ENCODE peak calls at places on chromosomes 2 and 18, in four cellular contexts. One of them, this sample, is unnamed.

GRCh38 chr2:193332938-193333337 is 1138.2 kb upstream of the TMEFF2 start:
- DNase-seq in ovary: no peak
- DNase-seq in GM23338: no peak
- DNase-seq in heart right ventricle: no peak
- DNase-seq in this sample: no peak

GRCh38 chr2:129074526-129074925 is 755.9 kb upstream of the HS6ST1 start:
- DNase-seq in heart right ventricle: no peak
- DNase-seq in GM23338: no peak
- DNase-seq in ovary: no peak
- DNase-seq in this sample: no peak

GRCh38 chr2:88753833-88754584 is 62.5 kb downstream of the RPIA start:
- DNase-seq in ovary: no peak
- DNase-seq in heart right ventricle: no peak
- DNase-seq in GM23338: peak; percentile 24
- DNase-seq in this sample: no peak

GRCh38 chr2:98473995-98474780 is 29.5 kb downstream of the INPP4A start:
- DNase-seq in heart right ventricle: no peak
- DNase-seq in ovary: no peak
- DNase-seq in GM23338: no peak
- DNase-seq in this sample: no peak

GRCh38 chr2:47651296-47651695 is 131.6 kb upstream of the MSH6 start:
- DNase-seq in ovary: no peak
- DNase-seq in heart right ventricle: no peak
- DNase-seq in GM23338: no peak
- DNase-seq in this sample: no peak

GRCh38 chr2:43897492-43897891 is 58.7 kb downstream of the ABCG8 start:
- DNase-seq in heart right ventricle: no peak
- DNase-seq in ovary: no peak
- DNase-seq in GM23338: no peak
- DNase-seq in this sample: no peak

GRCh38 chr2:165373322-165374025 is 96.0 kb upstream of the CSRNP3 start:
- DNase-seq in heart right ventricle: no peak
- DNase-seq in ovary: no peak
- DNase-seq in GM23338: no peak
- DNase-seq in this sample: no peak

GRCh38 chr2:223669453-223670225 is 67.5 kb upstream of the SCG2 start:
- DNase-seq in heart right ventricle: no peak
- DNase-seq in GM23338: no peak
- DNase-seq in ovary: no peak
- DNase-seq in this sample: no peak

GRCh38 chr2:64092502-64092901 is 51.7 kb downstream of the PELI1 start:
- DNase-seq in ovary: no peak
- DNase-seq in GM23338: no peak
- DNase-seq in heart right ventricle: no peak
- DNase-seq in this sample: no peak

GRCh38 chr2:230919681-230920080 is 5.4 kb downstream of the GPR55 start:
- DNase-seq in GM23338: no peak
- DNase-seq in heart right ventricle: no peak
- DNase-seq in ovary: no peak
- DNase-seq in this sample: no peak

GRCh38 chr2:131584380-131584779 is 56.7 kb downstream of the CCDC74A start:
- DNase-seq in heart right ventricle: no peak
- DNase-seq in ovary: no peak
- DNase-seq in GM23338: no peak
- DNase-seq in this sample: no peak

GRCh38 chr2:198259496-198259895 is 455.1 kb downstream of the PLCL1 start:
- DNase-seq in ovary: no peak
- DNase-seq in GM23338: no peak
- DNase-seq in heart right ventricle: no peak
- DNase-seq in this sample: no peak

GRCh38 chr2:157792345-157793052 is 83.6 kb downstream of the ACVR1 start:
- DNase-seq in heart right ventricle: no peak
- DNase-seq in GM23338: no peak
- DNase-seq in ovary: no peak
- DNase-seq in this sample: no peak

GRCh38 chr2:2940702-2941655 is 436.6 kb downstream of the EIPR1 start:
- DNase-seq in GM23338: no peak
- DNase-seq in ovary: no peak
- DNase-seq in heart right ventricle: no peak
- DNase-seq in this sample: no peak

GRCh38 chr2:75466708-75467311 is 93.9 kb downstream of the EVA1A start:
- DNase-seq in GM23338: peak; percentile 86
- DNase-seq in ovary: no peak
- DNase-seq in heart right ventricle: no peak
- DNase-seq in this sample: no peak

GRCh38 chr2:18402888-18403287 is 157.6 kb downstream of the RDH14 start:
- DNase-seq in ovary: no peak
- DNase-seq in GM23338: no peak
- DNase-seq in heart right ventricle: no peak
- DNase-seq in this sample: no peak

GRCh38 chr18:58431215-58431614 is 197.7 kb downstream of the ALPK2 start:
- DNase-seq in GM23338: no peak
- DNase-seq in ovary: no peak
- DNase-seq in heart right ventricle: no peak
- DNase-seq in this sample: no peak

GRCh38 chr18:58432050-58432727 is 196.7 kb downstream of the ALPK2 start:
- DNase-seq in GM23338: no peak
- DNase-seq in heart right ventricle: no peak
- DNase-seq in ovary: no peak
- DNase-seq in this sample: no peak

GRCh38 chr18:58427321-58427720 is 201.6 kb downstream of the ALPK2 start:
- DNase-seq in heart right ventricle: no peak
- DNase-seq in ovary: no peak
- DNase-seq in GM23338: no peak
- DNase-seq in this sample: no peak

GRCh38 chr18:58429442-58429841 is 199.4 kb downstream of the ALPK2 start:
- DNase-seq in ovary: no peak
- DNase-seq in GM23338: no peak
- DNase-seq in heart right ventricle: no peak
- DNase-seq in this sample: no peak
- TF ChIP-seq CTCF in ovary: no peak
- TF ChIP-seq CTCF in GM23338: no peak
- TF ChIP-seq CTCF in heart right ventricle: no peak
- TF ChIP-seq CTCF in this sample: no peak

DNA sequence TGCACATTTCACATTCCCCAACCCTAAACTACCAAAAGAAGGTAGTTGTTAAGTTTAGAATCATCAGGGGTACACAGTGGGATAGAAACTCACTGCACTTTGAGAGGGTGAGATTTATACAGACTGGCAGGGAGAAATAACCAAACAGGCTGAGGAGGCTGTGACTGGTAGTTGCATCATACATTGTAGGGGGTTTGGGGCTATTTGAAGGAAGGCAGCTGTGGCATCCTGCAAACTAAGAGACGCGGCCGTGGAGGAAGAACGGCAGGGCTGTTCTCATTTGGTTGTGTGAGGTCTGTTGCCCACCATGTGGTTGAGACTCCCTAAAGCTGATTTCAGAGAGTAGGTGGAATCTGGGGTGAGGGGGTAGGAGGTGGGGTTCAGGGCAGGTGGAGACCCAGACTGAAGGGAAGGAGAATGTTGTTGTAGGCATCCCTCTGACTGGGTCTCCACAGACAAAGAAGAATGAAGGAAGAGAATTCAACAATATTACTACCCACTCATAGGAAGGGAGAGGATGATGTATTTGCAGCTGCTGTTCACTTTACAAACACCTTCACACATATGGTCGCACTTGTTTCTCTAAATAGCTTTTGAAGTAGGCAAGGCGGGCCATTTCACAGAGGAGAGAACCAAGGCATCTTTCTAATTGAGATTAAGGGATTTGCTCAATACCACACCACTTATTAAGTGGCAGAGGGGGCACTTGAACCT is 170.9 kb upstream of the SIX2 start:
- DNase-seq in heart right ventricle: no peak
- DNase-seq in ovary: no peak
- DNase-seq in GM23338: no peak
- DNase-seq in this sample: no peak
- H3K4me1 ChIP-seq in heart right ventricle: no peaks in the 10 kb centered on the region
- H3K4me1 ChIP-seq in ovary: no peaks in the 10 kb centered on the region
- H3K4me1 ChIP-seq in GM23338: no peaks in the 10 kb centered on the region
- H3K4me1 ChIP-seq in this sample: no peaks in the 10 kb centered on the region

DNA sequence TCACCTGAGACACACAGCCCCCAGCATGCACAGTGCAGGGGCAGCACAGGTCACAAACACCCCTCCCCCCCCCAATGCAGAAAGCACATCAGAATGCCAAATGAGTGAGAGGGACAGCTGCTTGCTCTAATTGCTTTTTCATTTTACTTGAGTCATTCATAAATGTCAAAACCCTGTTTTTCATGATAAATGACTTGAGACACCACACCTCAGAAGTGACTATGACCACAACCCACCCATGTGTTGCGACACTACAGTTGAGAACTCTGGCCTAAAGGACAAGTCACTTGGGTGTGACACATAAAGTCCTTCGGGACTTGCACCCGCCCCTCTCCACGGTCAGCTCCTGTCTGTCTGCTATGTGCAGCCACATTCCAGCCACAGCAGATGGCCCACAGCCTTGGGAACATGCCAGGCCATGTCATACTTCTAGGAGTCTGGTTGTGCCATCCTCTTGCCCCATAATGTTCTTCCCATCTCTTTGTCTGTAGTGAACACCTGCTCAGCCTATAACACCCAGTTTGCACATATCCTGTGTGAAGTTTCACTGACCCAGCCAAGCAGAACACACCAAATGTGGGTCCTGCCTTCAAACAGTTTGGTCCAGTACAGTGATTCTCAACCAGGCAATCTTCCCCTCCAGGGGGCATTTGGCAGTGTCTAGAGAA is 30.2 kb upstream of the RIOK3 start:
- DNase-seq in heart right ventricle: no peak
- DNase-seq in GM23338: no peak
- DNase-seq in ovary: no peak
- DNase-seq in this sample: peak; percentile 45
- H3K27ac ChIP-seq in heart right ventricle: no peak overlapping the region
- H3K27ac ChIP-seq in GM23338: no peak overlapping the region
- H3K27ac ChIP-seq in ovary: no peak overlapping the region
- H3K27ac ChIP-seq in this sample: no peak overlapping the region

GRCh38 chr2:137943035-137943830 is 21.0 kb upstream of the HNMT start:
- DNase-seq in ovary: no peak
- DNase-seq in heart right ventricle: no peak
- DNase-seq in GM23338: no peak
- DNase-seq in this sample: no peak

GRCh38 chr2:137945229-137945628 is 19.0 kb upstream of the HNMT start:
- DNase-seq in heart right ventricle: no peak
- DNase-seq in ovary: no peak
- DNase-seq in GM23338: no peak
- DNase-seq in this sample: no peak

GRCh38 chr2:137942785-137943034 is 21.6 kb upstream of the HNMT start:
- DNase-seq in heart right ventricle: no peak
- DNase-seq in GM23338: no peak
- DNase-seq in ovary: no peak
- DNase-seq in this sample: no peak

GRCh38 chr2:137944714-137945113 is 19.6 kb upstream of the HNMT start:
- DNase-seq in ovary: no peak
- DNase-seq in heart right ventricle: no peak
- DNase-seq in GM23338: no peak
- DNase-seq in this sample: no peak

GRCh38 chr2:137943948-137944347 is 20.3 kb upstream of the HNMT start:
- DNase-seq in heart right ventricle: no peak
- DNase-seq in GM23338: peak; percentile 9
- DNase-seq in ovary: no peak
- DNase-seq in this sample: no peak
- TF ChIP-seq CTCF in heart right ventricle: no peak
- TF ChIP-seq CTCF in GM23338: peak; percentile 40
- TF ChIP-seq CTCF in ovary: no peak
- TF ChIP-seq CTCF in this sample: no peak

GRCh38 chr2:233297076-233297475 is 10.5 kb upstream of the SAG start:
- DNase-seq in heart right ventricle: no peak
- DNase-seq in GM23338: no peak
- DNase-seq in ovary: no peak
- DNase-seq in this sample: no peak

GRCh38 chr2:233300401-233300800 is 7.2 kb upstream of the SAG start:
- DNase-seq in GM23338: no peak
- DNase-seq in ovary: no peak
- DNase-seq in heart right ventricle: no peak
- DNase-seq in this sample: no peak

GRCh38 chr2:233301811-233302210 is 5.8 kb upstream of the SAG start:
- DNase-seq in heart right ventricle: no peak
- DNase-seq in ovary: no peak
- DNase-seq in GM23338: no peak
- DNase-seq in this sample: no peak

GRCh38 chr2:233303252-233303651 is 4.4 kb upstream of the SAG start:
- DNase-seq in GM23338: peak; percentile 62
- DNase-seq in ovary: no peak
- DNase-seq in heart right ventricle: no peak
- DNase-seq in this sample: no peak

DNA sequence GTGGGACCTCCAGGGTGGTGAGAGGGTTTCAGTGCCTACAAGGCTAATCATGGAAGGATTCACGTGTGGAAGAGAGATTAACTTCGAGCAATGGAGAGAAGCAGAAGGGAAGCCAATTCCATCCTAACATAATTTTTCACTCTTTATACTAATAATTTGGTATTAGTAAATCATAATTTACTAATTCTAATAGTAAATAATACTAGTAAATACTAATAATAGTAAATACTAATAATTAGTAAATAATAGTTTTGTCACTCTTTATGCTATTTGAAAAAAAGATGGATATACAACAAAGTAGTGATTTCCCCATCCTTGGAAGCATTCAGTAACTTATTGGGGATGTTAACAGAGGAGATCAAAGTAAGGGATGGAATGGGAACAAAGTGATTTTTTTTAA is 6.4 kb upstream of the SAG start:
- DNase-seq in GM23338: no peak
- DNase-seq in ovary: no peak
- DNase-seq in heart right ventricle: no peak
- DNase-seq in this sample: no peak
- H3K4me1 ChIP-seq in GM23338: no peaks in the 10 kb centered on the region
- H3K4me1 ChIP-seq in ovary: no peaks in the 10 kb centered on the region
- H3K4me1 ChIP-seq in heart right ventricle: no peaks in the 10 kb centered on the region
- H3K4me1 ChIP-seq in this sample: no peaks in the 10 kb centered on the region

DNA sequence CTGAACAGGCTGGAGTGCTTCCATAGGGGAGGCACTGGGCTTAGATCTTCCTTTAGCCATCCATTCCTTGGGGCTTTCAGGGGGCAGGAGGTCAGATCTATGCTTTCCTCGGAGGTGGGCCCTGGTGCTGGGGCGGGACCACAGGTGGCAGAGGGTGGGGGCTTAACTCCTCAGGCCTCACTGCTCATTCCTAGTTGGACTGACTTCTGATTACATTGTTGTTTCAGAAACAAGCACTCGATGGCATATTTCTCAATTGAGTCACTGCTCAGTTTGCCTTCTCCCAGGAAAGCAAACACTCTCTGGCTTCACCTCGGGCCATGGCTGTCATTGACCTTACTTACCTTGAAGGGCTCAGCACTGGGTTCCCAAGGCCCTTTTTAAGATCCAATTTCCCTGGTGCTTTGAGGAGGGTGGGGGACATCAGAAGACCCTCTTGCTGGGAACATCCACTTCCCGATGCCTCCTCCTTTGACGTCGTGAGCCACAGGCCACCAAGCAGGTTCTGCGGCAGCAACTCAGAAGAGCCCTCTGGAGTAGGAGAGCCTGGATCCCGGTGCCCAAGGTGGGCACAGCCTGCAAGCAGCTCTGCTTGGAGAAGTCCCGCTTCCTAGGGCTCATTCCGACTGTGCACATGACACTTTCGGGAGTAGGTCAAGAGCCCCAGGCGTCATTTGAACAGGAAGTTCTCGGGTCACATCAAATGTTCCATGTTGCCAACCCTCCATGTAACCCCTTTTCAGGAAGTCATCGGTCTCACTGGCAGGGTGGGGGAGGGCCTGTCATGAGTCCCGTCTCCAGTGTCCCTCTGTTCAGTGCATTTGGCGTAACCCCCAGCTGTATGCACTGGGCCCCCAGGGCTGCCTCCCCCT is 40.6 kb downstream of the SDC1 start:
- DNase-seq in GM23338: no peak
- DNase-seq in heart right ventricle: no peak
- DNase-seq in ovary: no peak
- DNase-seq in this sample: no peak
- H3K27ac ChIP-seq in GM23338: no peak overlapping the region
- H3K27ac ChIP-seq in heart right ventricle: no peak overlapping the region
- H3K27ac ChIP-seq in ovary: no peak overlapping the region
- H3K27ac ChIP-seq in this sample: no peak overlapping the region

This sample was measured in heart left ventricle.